ENCODE peak calls at places on chromosomes 3 and 15, in eight cellular contexts. One of them, this sample, is unnamed.

GRCh38 chr3:38118421-38119247 is 18.3 kb downstream of the ACAA1 start:
- DNase-seq in stomach: no peak
- DNase-seq in fibroblast of lung: no peak
- DNase-seq in OCI-LY7: no peak
- DNase-seq in ACHN: no peak
- DNase-seq in endodermal cell: no peak
- DNase-seq in HEK293T: no peak
- DNase-seq in stimulated activated naive CD4-positive, alpha-beta T cell: no peak
- DNase-seq in this sample: no peak

GRCh38 chr3:169085827-169086226 is 577.7 kb downstream of the MECOM start:
- DNase-seq in stomach: no peak
- DNase-seq in fibroblast of lung: peak
- DNase-seq in OCI-LY7: no peak
- DNase-seq in ACHN: no peak
- DNase-seq in endodermal cell: no peak
- DNase-seq in HEK293T: no peak
- DNase-seq in stimulated activated naive CD4-positive, alpha-beta T cell: no peak
- DNase-seq in this sample: no peak

GRCh38 chr15:66390670-66391069 is 4.0 kb downstream of the MAP2K1 start:
- DNase-seq in stomach: no peak
- DNase-seq in fibroblast of lung: no peak
- DNase-seq in OCI-LY7: peak
- DNase-seq in ACHN: no peak
- DNase-seq in endodermal cell: no peak
- DNase-seq in HEK293T: no peak
- DNase-seq in stimulated activated naive CD4-positive, alpha-beta T cell: no peak
- DNase-seq in this sample: no peak

GRCh38 chr3:43773273-43774104 is 82.8 kb downstream of the ABHD5 start:
- DNase-seq in stomach: peak
- DNase-seq in fibroblast of lung: peak
- DNase-seq in OCI-LY7: no peak
- DNase-seq in ACHN: no peak
- DNase-seq in endodermal cell: peak
- DNase-seq in HEK293T: no peak
- DNase-seq in stimulated activated naive CD4-positive, alpha-beta T cell: no peak
- DNase-seq in this sample: peak

GRCh38 chr15:40320409-40320808 is 3.1 kb upstream of the INAFM2 start:
- DNase-seq in stomach: no peak
- DNase-seq in fibroblast of lung: no peak
- DNase-seq in OCI-LY7: no peak
- DNase-seq in ACHN: no peak
- DNase-seq in endodermal cell: no peak
- DNase-seq in HEK293T: no peak
- DNase-seq in stimulated activated naive CD4-positive, alpha-beta T cell: no peak
- DNase-seq in this sample: no peak

GRCh38 chr3:112508261-112508660 is 9.0 kb upstream of the BTLA start:
- DNase-seq in stomach: no peak
- DNase-seq in fibroblast of lung: no peak
- DNase-seq in OCI-LY7: no peak
- DNase-seq in ACHN: no peak
- DNase-seq in endodermal cell: no peak
- DNase-seq in HEK293T: no peak
- DNase-seq in stimulated activated naive CD4-positive, alpha-beta T cell: no peak
- DNase-seq in this sample: no peak

GRCh38 chr3:190306513-190307163 is 15.6 kb downstream of the CLDN1 start:
- DNase-seq in stomach: no peak
- DNase-seq in fibroblast of lung: peak
- DNase-seq in OCI-LY7: no peak
- DNase-seq in ACHN: no peak
- DNase-seq in endodermal cell: no peak
- DNase-seq in HEK293T: no peak
- DNase-seq in stimulated activated naive CD4-positive, alpha-beta T cell: peak
- DNase-seq in this sample: no peak

GRCh38 chr3:71542548-71543370 is 40.8 kb downstream of the FOXP1 start:
- DNase-seq in stomach: peak
- DNase-seq in fibroblast of lung: peak
- DNase-seq in OCI-LY7: peak
- DNase-seq in ACHN: no peak
- DNase-seq in endodermal cell: no peak
- DNase-seq in HEK293T: peak
- DNase-seq in stimulated activated naive CD4-positive, alpha-beta T cell: no peak
- DNase-seq in this sample: peak

GRCh38 chr3:22886394-22886793 is 316.7 kb upstream of the UBE2E2 start:
- DNase-seq in stomach: no peak
- DNase-seq in fibroblast of lung: no peak
- DNase-seq in OCI-LY7: no peak
- DNase-seq in ACHN: no peak
- DNase-seq in endodermal cell: no peak
- DNase-seq in HEK293T: no peak
- DNase-seq in stimulated activated naive CD4-positive, alpha-beta T cell: no peak
- DNase-seq in this sample: no peak

GRCh38 chr3:49717539-49718418 is 1.7 kb downstream of the AMIGO3 start:
- DNase-seq in stomach: no peak
- DNase-seq in fibroblast of lung: no peak
- DNase-seq in OCI-LY7: no peak
- DNase-seq in ACHN: no peak
- DNase-seq in endodermal cell: peak
- DNase-seq in HEK293T: no peak
- DNase-seq in stimulated activated naive CD4-positive, alpha-beta T cell: no peak
- DNase-seq in this sample: no peak

This sample was measured in BE2C.